ENCODE peak calls at places on chromosome 19, in seven cellular contexts. Z is GM12892, I is prostate gland, V is stomach, L is upper lobe of left lung, H is transverse colon, P is GM23338. R is an unnamed sample.

GRCh38 chr19:39045506-39045905 is 13.2 kb upstream of the FBXO27 start:
- DNase-seq in L (no peak), I (no peak), V (no peak), P (no peak), H (no peak), Z (no peak), R (no peak)

GRCh38 chr19:6274756-6275155 is 5.0 kb downstream of the MLLT1 start:
- DNase-seq in P (no peak), I (no peak), H (no peak), L (no peak), V (no peak), Z (no peak), R (no peak)

GRCh38 chr19:17091758-17092333 is 16.3 kb downstream of the MYO9B start:
- DNase-seq in V (peak), Z (no peak), I (no peak), P (no peak), H (peak), L (peak), R (no peak)

GRCh38 chr19:18368504-18369222 is 17.3 kb upstream of the GDF15 start:
- DNase-seq in Z (no peak), L (peak), H (no peak), V (peak), I (no peak), P (no peak), R (no peak)

GRCh38 chr19:46471116-46471733 is at the start of gene PNMA8A:
- DNase-seq in H (peak), L (no peak), I (no peak), V (peak), P (peak), Z (no peak), R (no peak)

GRCh38 chr19:55536951-55537740 is at the start of gene SBK2:
- DNase-seq in V (no peak), Z (no peak), H (no peak), P (peak), I (no peak), L (no peak), R (no peak)

GRCh38 chr19:1396768-1397679 is 4.3 kb downstream of the GAMT start:
- DNase-seq in Z (no peak), V (no peak), H (no peak), I (no peak), P (no peak), L (no peak), R (no peak)

GRCh38 chr19:55580628-55581144 is at the start of gene ZNF579:
- DNase-seq in L (peak), H (peak), P (peak), Z (peak), I (peak), V (peak), R (peak)

GRCh38 chr19:4555657-4556561 is 3.6 kb downstream of the SEMA6B start:
- DNase-seq in L (no peak), H (peak), I (no peak), V (no peak), P (peak), Z (no peak), R (no peak)

GRCh38 chr19:4557971-4558941 is 1.2 kb downstream of the SEMA6B start:
- DNase-seq in P (peak), L (peak), V (peak), I (no peak), Z (no peak), H (peak), R (no peak)

GRCh38 chr19:4556574-4557185 is 2.8 kb downstream of the SEMA6B start:
- DNase-seq in P (peak), V (no peak), Z (no peak), I (no peak), H (peak), L (no peak), R (no peak)

GRCh38 chr19:4557186-4557970 is 2.1 kb downstream of the SEMA6B start:
- DNase-seq in H (no peak), Z (no peak), L (no peak), P (peak), V (no peak), I (no peak), R (no peak)

GRCh38 chr19:4559569-4559968 is at the start of gene SEMA6B:
- DNase-seq in P (no peak), V (peak), I (no peak), L (peak), H (no peak), Z (no peak), R (no peak)
- TF ChIP-seq POLR2AphosphoS5 in P (no peak), V (peak), I (peak), L (peak), H (peak), Z (no peak), R (no peak)

DNA sequence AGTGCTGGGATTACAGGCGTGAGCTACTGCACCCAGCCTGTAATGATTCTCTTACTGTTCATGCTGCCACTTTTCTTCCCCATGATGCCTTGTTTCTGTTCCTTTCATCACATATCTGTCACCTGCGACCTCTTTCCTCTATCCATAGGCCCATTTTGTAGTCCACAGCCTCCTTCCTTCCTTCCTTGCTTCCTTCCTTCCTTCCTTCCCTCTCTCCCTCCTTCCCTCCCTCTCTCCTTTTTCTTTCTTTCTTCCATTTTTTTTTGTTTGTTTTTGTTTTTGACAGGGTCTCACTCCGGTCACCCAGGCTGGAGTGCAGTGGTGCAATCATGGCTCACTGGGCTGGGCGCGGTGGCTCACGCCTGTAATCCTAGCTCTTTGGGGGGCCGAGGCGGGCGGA is 4.2 kb downstream of the GYS1 start:
- DNase-seq in V (no peak), Z (no peak), I (no peak), H (no peak), P (no peak), L (no peak), R (no peak)
- TF ChIP-seq POLR2AphosphoS5 in V (no peak), Z (no peak), I (no peak), H (no peak), P (no peak), L (no peak), R (no peak)

DNA sequence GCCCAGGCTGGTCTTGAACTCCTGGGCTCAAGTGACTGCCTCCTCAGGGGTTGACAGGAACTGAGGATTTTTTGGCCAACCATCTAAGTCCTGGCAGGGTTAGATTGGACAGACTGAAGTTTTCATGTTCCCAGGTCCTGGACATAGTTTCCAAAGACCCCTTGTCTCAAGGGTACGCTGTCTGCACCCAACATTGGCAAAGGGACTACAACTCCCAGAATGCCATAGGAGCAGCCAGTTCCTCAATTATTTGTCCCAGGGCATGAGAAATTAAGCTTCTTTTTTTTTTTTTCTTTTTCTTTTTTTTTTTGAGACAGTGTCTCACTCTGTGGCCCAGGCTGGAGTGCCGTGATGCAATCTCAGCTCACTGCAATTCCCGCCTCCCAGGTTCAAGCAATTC is 6.9 kb downstream of the GYS1 start:
- DNase-seq in L (no peak), I (no peak), Z (no peak), P (no peak), H (no peak), V (no peak), R (no peak)
- TF ChIP-seq POLR2AphosphoS5 in L (no peak), I (no peak), Z (no peak), P (no peak), H (no peak), V (no peak), R (no peak)

GRCh38 chr19:45156231-45156630 is 4.6 kb downstream of the NKPD1 start:
- DNase-seq in V (no peak), L (no peak), I (no peak), P (peak), Z (no peak), H (no peak), R (no peak)
- TF ChIP-seq POLR2AphosphoS5 in V (no peak), L (no peak), I (no peak), P (no peak), Z (no peak), H (no peak), R (no peak)

GRCh38 chr19:11137542-11138384 is 17.8 kb downstream of the SPC24 start:
- DNase-seq in P (peak), V (peak), Z (peak), L (peak), I (peak), H (peak), R (no peak)
- TF ChIP-seq POLR2AphosphoS5 in P (no peak), V (peak), Z (no peak), L (peak), I (peak), H (peak), R (peak)

GRCh38 chr19:47631681-47632446 is 22.9 kb downstream of the BICRA start:
- DNase-seq in L (no peak), I (no peak), H (no peak), P (no peak), V (no peak), Z (no peak), R (no peak)

GRCh38 chr19:47641891-47642485 is 33.1 kb downstream of the BICRA start:
- DNase-seq in H (no peak), I (no peak), Z (no peak), P (no peak), V (no peak), L (no peak), R (no peak)

GRCh38 chr19:47633516-47633915 is 24.6 kb downstream of the BICRA start:
- DNase-seq in I (no peak), P (no peak), L (no peak), H (no peak), V (no peak), Z (no peak), R (no peak)

GRCh38 chr19:47633996-47634395 is 25.1 kb downstream of the BICRA start:
- DNase-seq in H (no peak), V (no peak), L (no peak), Z (no peak), I (no peak), P (no peak), R (no peak)

DNA sequence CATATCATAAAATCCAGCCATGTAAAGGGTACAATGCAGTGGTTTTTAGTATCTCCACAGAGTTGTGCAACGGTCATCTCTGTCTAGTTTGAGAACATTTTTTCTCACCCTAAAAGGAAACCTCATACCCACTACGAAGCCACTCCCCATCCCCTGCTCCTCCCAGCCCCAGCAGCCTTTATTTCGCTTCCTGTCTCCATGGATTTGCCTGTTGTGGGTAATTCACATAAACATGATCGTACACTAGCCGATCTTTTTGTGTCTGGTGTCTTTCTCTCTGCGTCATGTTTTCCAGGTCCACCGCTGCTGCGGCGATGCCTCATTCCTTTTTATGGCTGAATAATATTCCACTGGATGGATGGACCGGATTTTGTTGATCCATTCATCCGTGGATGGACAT is 28.6 kb downstream of the BICRA start:
- DNase-seq in L (no peak), P (no peak), H (no peak), Z (no peak), V (no peak), I (no peak), R (no peak)
- TF ChIP-seq POLR2AphosphoS5 in L (no peak), P (no peak), H (no peak), Z (no peak), V (no peak), I (no peak), R (no peak)

GRCh38 chr19:13022859-13023636 is 27.8 kb downstream of the NFIX start:
- DNase-seq in L (peak), I (peak), H (peak), V (peak), P (peak), Z (no peak), R (no peak)
- TF ChIP-seq POLR2AphosphoS5 in L (peak), I (peak), H (peak), V (peak), P (no peak), Z (no peak), R (peak)

R was measured in Panc1.